ENCODE peak calls at places on chromosomes 12 and 14, in six cellular contexts. S is naive thymus-derived CD4-positive, alpha-beta T cell; M is neuronal stem cell; A is ovary; H is effector memory CD4-positive, alpha-beta T cell; J is ascending aorta. I is an unnamed sample.

GRCh38 chr12:119780786-119781434 is 96.2 kb downstream of the CIT start:
- DNase-seq in S (no peak), M (peak; percentile 9), A (no peak), H (no peak), J (no peak), I (peak; percentile 33)

GRCh38 chr14:35747379-35747778 is 61.7 kb downstream of the RALGAPA1 start:
- DNase-seq in S (no peak), M (no peak), A (no peak), H (no peak), J (no peak), I (no peak)

GRCh38 chr12:3777206-3777809 is 24.4 kb upstream of the CRACR2A start:
- DNase-seq in S (no peak), M (peak; percentile 23), A (no peak), H (no peak), J (no peak), I (peak; percentile 44)

GRCh38 chr12:31591308-31591901 is 469 bp upstream of the DENND5B start:
- DNase-seq in S (no peak), M (no peak), A (peak; percentile 52), H (no peak), J (peak; percentile 68), I (no peak)

GRCh38 chr14:56150645-56151345 is 32.6 kb downstream of the PELI2 start:
- DNase-seq in S (no peak), M (no peak), A (no peak), H (no peak), J (no peak), I (no peak)

GRCh38 chr14:50892255-50892654 is 20.4 kb downstream of the ABHD12B start:
- DNase-seq in S (no peak), M (no peak), A (no peak), H (no peak), J (no peak), I (no peak)

GRCh38 chr12:110100315-110100970 is 23.7 kb upstream of the IFT81 start:
- DNase-seq in S (peak; percentile 37), M (peak; percentile 82), A (peak; percentile 73), H (peak; percentile 32), J (peak; percentile 89), I (peak; percentile 75)

GRCh38 chr12:89893972-89894706 is 185.5 kb upstream of the ATP2B1 start:
- DNase-seq in S (no peak), M (no peak), A (no peak), H (no peak), J (no peak), I (peak; percentile 43)

GRCh38 chr12:117087808-117088207 is 11.4 kb downstream of the TESC start:
- DNase-seq in S (no peak), M (no peak), A (no peak), H (no peak), J (no peak), I (no peak)

GRCh38 chr12:6943719-6944380 is at the start of the genes C12orf57 and RNU7-1:
- DNase-seq in S (peak; percentile 85), M (peak; percentile 76), A (peak; percentile 82), H (peak; percentile 62), J (peak; percentile 90), I (peak; percentile 85)

GRCh38 chr14:58455593-58456265 is 28.2 kb downstream of the KIAA0586 start:
- DNase-seq in S (no peak), M (no peak), A (no peak), H (no peak), J (no peak), I (peak; percentile 15)

GRCh38 chr14:50529288-50530179 is 2.8 kb downstream of the MAP4K5 start:
- DNase-seq in S (no peak), M (no peak), A (no peak), H (no peak), J (no peak), I (peak; percentile 34)

GRCh38 chr12:52005218-52005902 is 1.4 kb upstream of the TAMALIN start:
- DNase-seq in S (no peak), M (no peak), A (no peak), H (no peak), J (no peak), I (no peak)

GRCh38 chr12:25694072-25694471 is 141.0 kb upstream of the LMNTD1 start:
- DNase-seq in S (no peak), M (no peak), A (no peak), H (no peak), J (no peak), I (peak; percentile 96)

GRCh38 chr14:71709076-71709475 is 223.2 kb upstream of the RGS6 start:
- DNase-seq in S (no peak), M (no peak), A (no peak), H (no peak), J (no peak), I (no peak)

GRCh38 chr14:95515523-95516517 is 630 bp downstream of the SYNE3 start:
- DNase-seq in S (peak; percentile 62), M (peak; percentile 44), A (peak; percentile 66), H (peak; percentile 81), J (peak; percentile 90), I (no peak)

GRCh38 chr12:92030618-92031017 is 115.0 kb downstream of the BTG1 start:
- DNase-seq in S (peak; percentile 88), M (no peak), A (no peak), H (peak; percentile 51), J (no peak), I (peak; percentile 61)

GRCh38 chr14:42214981-42215491 is 608.4 kb downstream of the LRFN5 start:
- DNase-seq in S (no peak), M (peak; percentile 12), A (no peak), H (no peak), J (no peak), I (peak; percentile 77)

GRCh38 chr14:93115920-93116675 is at the start of gene ITPK1:
- DNase-seq in S (peak; percentile 27), M (peak; percentile 74), A (peak; percentile 72), H (peak; percentile 36), J (peak; percentile 71), I (no peak)

GRCh38 chr14:32561520-32561919 is 232.4 kb downstream of the AKAP6 start:
- DNase-seq in S (no peak), M (no peak), A (no peak), H (no peak), J (no peak), I (peak; percentile 66)

GRCh38 chr12:117380083-117380482 is 18.7 kb upstream of the NOS1 start:
- DNase-seq in S (no peak), M (no peak), A (no peak), H (no peak), J (no peak), I (no peak)

GRCh38 chr12:127396720-127397119 is 870.2 kb upstream of the TMEM132C start:
- DNase-seq in S (no peak), M (no peak), A (no peak), H (no peak), J (no peak), I (no peak)

GRCh38 chr12:128140551-128140950 is 126.4 kb upstream of the TMEM132C start:
- DNase-seq in S (no peak), M (no peak), A (no peak), H (no peak), J (no peak), I (peak; percentile 18)

GRCh38 chr12:132246997-132247717 is 82.2 kb downstream of the GALNT9 start:
- DNase-seq in S (no peak), M (no peak), A (no peak), H (no peak), J (no peak), I (no peak)

DNA sequence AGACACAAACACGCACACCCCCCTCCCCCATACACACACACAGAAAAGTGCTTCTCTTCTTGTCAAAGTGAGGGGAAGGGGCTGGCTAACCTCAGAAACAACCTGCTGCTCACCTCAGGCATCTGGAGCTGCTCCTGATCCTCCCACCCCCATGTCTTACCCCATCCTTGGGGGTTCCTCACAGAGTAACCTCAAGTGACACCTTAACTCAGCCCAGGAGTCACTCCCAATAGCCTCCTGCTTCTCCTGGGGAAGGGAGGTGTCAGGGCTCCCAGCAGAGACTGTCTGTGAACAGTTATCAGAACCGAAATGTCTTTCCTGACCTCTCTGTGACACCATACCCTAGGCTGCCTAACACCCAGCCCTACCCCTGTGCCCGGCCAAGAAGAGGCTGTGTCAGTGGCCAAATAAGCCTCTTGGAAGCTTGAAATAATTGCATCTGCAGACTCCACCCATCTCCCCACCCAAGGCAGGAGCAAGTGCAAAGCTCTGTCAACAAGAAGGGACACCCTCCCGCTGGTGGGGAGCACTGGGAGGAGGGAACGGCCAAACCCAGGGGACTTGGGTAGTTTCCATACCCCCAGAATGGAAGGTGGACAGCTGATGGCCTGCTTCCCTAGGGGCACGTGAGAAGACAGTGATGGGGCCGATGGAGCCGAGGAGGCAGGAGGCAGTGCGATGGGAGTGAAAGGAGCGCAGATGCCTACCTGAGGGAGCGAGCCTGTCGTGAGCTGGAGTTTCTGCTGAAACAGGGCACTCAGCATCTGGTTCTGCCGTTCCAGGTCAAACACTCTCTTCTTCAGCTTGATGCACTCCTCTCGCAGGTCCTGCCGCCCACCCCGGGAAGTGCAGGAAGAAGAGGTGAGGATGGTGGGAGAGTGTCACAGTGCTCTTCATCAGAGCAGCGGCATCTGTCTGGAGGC is 26.8 kb downstream of the NCKAP5L start:
- DNase-seq in S (no peak), M (no peak), A (no peak), H (no peak), J (no peak), I (no peak)
- H3K27ac ChIP-seq in S (no peak overlapping the region), M (no peak overlapping the region), A (no peak overlapping the region), H (no peak overlapping the region), J (peak overlapping the region; percentile 20), I (no peak overlapping the region)

GRCh38 chr14:76887196-76887595 is 61.0 kb downstream of the LRRC74A start:
- DNase-seq in S (no peak), M (no peak), A (no peak), H (no peak), J (no peak), I (no peak)

GRCh38 chr14:76882646-76883045 is 56.4 kb downstream of the LRRC74A start:
- DNase-seq in S (no peak), M (no peak), A (peak; percentile 51), H (no peak), J (no peak), I (no peak)

GRCh38 chr14:76883437-76883836 is 57.2 kb downstream of the LRRC74A start:
- DNase-seq in S (no peak), M (no peak), A (no peak), H (no peak), J (no peak), I (no peak)

GRCh38 chr14:76884853-76885276 is 58.7 kb downstream of the LRRC74A start:
- DNase-seq in S (no peak), M (no peak), A (no peak), H (no peak), J (no peak), I (no peak)

GRCh38 chr14:76884394-76884793 is 58.2 kb downstream of the LRRC74A start:
- DNase-seq in S (no peak), M (no peak), A (no peak), H (no peak), J (no peak), I (no peak)
- H3K27ac ChIP-seq in S (no peak overlapping the region), M (no peak overlapping the region), A (no peak overlapping the region), H (no peak overlapping the region), J (no peak overlapping the region), I (no peak overlapping the region)

GRCh38 chr14:79051009-79051710 is 881.0 kb downstream of the NRXN3 start:
- DNase-seq in S (no peak), M (no peak), A (no peak), H (no peak), J (no peak), I (no peak)
- H3K27ac ChIP-seq in S (no peak overlapping the region), M (no peak overlapping the region), A (no peak overlapping the region), H (no peak overlapping the region), J (peak overlapping the region; percentile 6), I (no peak overlapping the region)

DNA sequence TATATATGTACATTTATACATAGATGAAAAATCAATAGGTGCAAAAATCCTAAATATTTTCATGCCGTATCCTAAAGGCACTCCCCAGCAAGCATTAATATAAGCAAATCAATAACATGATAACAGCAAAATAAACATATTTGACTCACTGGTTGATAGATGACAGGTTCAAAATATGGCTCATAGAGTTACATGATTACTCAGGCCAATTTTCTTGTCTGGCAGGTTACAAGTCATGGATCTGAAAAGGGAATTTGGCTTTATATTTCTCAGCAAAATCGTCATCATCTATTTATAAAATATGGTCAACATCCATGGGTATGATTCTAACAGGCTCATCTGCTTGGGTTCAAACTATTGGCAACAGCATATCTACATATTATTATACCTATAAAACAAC is 34.9 kb upstream of the SYT1 start:
- DNase-seq in S (no peak), M (no peak), A (no peak), H (no peak), J (no peak), I (no peak)
- H3K27ac ChIP-seq in S (no peak overlapping the region), M (no peak overlapping the region), A (no peak overlapping the region), H (no peak overlapping the region), J (no peak overlapping the region), I (no peak overlapping the region)

I was measured in brain microvascular endothelial cell.